ENCODE peak calls at places on chromosomes 6 and 20, in five cellular contexts. H is heart right ventricle, V is NT2/D1, A is ascending aorta, W is thyroid gland. K is an unnamed sample. For H3K9me3, the result is how much of the 10 kb centered on the place peaks cover.

GRCh38 chr6:159979136-159979874 is 10.4 kb downstream of the IGF2R start:
- DNase-seq in H (no peak), V (no peak), A (peak), W (no peak), K (no peak)

GRCh38 chr6:89368107-89368506 is 15.6 kb upstream of the UBE2J1 start:
- DNase-seq in H (peak), V (no peak), A (peak), W (peak), K (no peak)

GRCh38 chr6:14079433-14079832 is 38.1 kb upstream of the CD83 start:
- DNase-seq in H (peak), V (no peak), A (no peak), W (no peak), K (peak)

GRCh38 chr6:37222992-37223391 is 34.6 kb upstream of the TBC1D22B start:
- DNase-seq in H (no peak), V (no peak), A (no peak), W (no peak), K (no peak)

GRCh38 chr6:3809515-3809891 is 39.7 kb upstream of the FAM50B start:
- DNase-seq in H (no peak), V (no peak), A (no peak), W (no peak), K (no peak)

GRCh38 chr6:126804255-126805064 is 314.0 kb upstream of the RSPO3 start:
- DNase-seq in H (peak), V (peak), A (no peak), W (peak), K (no peak)

GRCh38 chr6:7974932-7975763 is 64.6 kb upstream of the TXNDC5 start:
- DNase-seq in H (peak), V (no peak), A (peak), W (peak), K (peak)

GRCh38 chr6:122806290-122806689 is 17.2 kb downstream of the SMPDL3A start:
- DNase-seq in H (no peak), V (no peak), A (no peak), W (no peak), K (no peak)

GRCh38 chr20:5377484-5377883 is 60.7 kb upstream of the PROKR2 start:
- DNase-seq in H (no peak), V (no peak), A (no peak), W (no peak), K (no peak)

GRCh38 chr6:121867095-121867494 is 431.6 kb downstream of the GJA1 start:
- DNase-seq in H (no peak), V (no peak), A (no peak), W (peak), K (no peak)

GRCh38 chr6:38509713-38510112 is 130.0 kb downstream of the BTBD9 start:
- DNase-seq in H (no peak), V (no peak), A (no peak), W (no peak), K (no peak)

GRCh38 chr6:7805088-7805756 is 79.3 kb downstream of the BMP6 start:
- DNase-seq in H (no peak), V (no peak), A (no peak), W (no peak), K (no peak)

GRCh38 chr6:16964553-16965499 is 137.0 kb upstream of the STMND1 start:
- DNase-seq in H (peak), V (peak), A (peak), W (peak), K (peak)

GRCh38 chr6:129583864-129584263 is 126.1 kb downstream of the ARHGAP18 start:
- DNase-seq in H (no peak), V (no peak), A (no peak), W (no peak), K (no peak)

GRCh38 chr6:100452998-100453397 is 11.7 kb downstream of the SIM1 start:
- DNase-seq in H (no peak), V (no peak), A (no peak), W (no peak), K (no peak)

GRCh38 chr6:44339301-44339700 is 3.1 kb upstream of the SPATS1 start:
- DNase-seq in H (no peak), V (no peak), A (no peak), W (no peak), K (no peak)

GRCh38 chr6:30447237-30447636 is 42.1 kb upstream of the HLA-E start:
- DNase-seq in H (no peak), V (peak), A (no peak), W (no peak), K (no peak)

GRCh38 chr6:79277109-79277508 is 42.6 kb upstream of the HMGN3 start:
- DNase-seq in H (no peak), V (no peak), A (no peak), W (no peak), K (no peak)

GRCh38 chr20:61934716-61935530 is 130.8 kb downstream of the TAF4 start:
- DNase-seq in H (no peak), V (no peak), A (peak), W (no peak), K (no peak)

GRCh38 chr6:19866900-19867627 is 29.9 kb downstream of the ID4 start:
- DNase-seq in H (no peak), V (no peak), A (no peak), W (no peak), K (no peak)

GRCh38 chr6:137237413-137238170 is 18.4 kb upstream of the IFNGR1 start:
- DNase-seq in H (no peak), V (peak), A (no peak), W (peak), K (no peak)

GRCh38 chr20:62805711-62806382 is 1.2 kb downstream of the OGFR start:
- DNase-seq in H (no peak), V (no peak), A (peak), W (no peak), K (no peak)

GRCh38 chr6:37477186-37477585 is 22.5 kb downstream of the CCDC167 start:
- DNase-seq in H (no peak), V (no peak), A (no peak), W (no peak), K (no peak)

GRCh38 chr6:35077006-35077712 is 64.0 kb downstream of the TCP11 start:
- DNase-seq in H (no peak), V (no peak), A (no peak), W (no peak), K (peak)

GRCh38 chr6:87705070-87705691 is 3.1 kb upstream of the AKIRIN2 start:
- DNase-seq in H (no peak), V (no peak), A (no peak), W (no peak), K (no peak)

GRCh38 chr6:108156180-108156937 is 9.5 kb upstream of the NR2E1 start:
- DNase-seq in H (no peak), V (no peak), A (peak), W (no peak), K (no peak)

DNA sequence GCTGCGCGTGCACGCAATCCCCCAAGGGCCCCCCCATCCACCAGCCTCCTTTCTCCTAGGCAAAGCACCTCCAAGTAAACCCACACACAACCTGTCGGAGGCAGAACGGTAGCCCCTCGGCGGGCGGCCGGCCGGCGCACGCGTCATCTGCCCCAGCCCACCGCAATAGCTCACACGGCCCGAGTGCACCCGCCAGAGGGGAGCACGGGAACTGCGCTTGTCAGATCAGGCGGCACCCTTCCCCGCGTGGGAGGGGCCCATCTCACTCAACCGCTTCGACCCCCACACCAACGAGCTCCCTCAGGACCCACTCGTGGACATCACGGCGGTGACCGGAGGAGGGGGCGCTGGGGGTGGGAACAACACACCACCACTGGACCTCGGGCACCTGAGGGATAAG is 767.9 kb upstream of the DEFB115 start:
- DNase-seq in H (no peak), V (no peak), A (no peak), W (no peak), K (no peak)
- H3K9me3 ChIP-seq in H (under half), V (under half), A (under half), W (under half), K (under half)

GRCh38 chr6:77986380-77987034 is 333.7 kb downstream of the MEI4 start:
- DNase-seq in H (no peak), V (no peak), A (no peak), W (no peak), K (no peak)
- H3K9me3 ChIP-seq in H (under half), V (under half), A (under half), W (under half), K (under half)

DNA sequence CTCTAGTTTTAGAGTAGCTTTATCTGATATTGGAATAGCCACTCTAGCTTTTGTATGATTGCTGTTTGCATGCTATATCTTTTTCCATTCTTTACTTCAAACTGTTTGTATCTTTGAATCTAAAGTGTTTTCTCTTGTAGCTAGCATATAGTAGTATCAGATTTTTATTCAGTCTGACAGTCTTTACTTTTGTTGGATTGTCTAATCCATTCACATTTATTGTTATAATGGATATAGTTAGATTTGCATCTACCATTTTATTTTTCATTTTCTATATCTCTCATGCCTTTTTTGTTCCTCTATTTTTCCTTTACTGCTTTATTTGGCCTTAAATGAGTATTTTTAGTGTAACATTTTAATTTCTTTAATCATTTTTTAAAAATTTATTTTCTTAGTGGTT is 52.1 kb downstream of the PHACTR3 start:
- DNase-seq in H (no peak), V (no peak), A (no peak), W (no peak), K (no peak)
- H3K9me3 ChIP-seq in H (under half), V (under half), A (under half), W (under half), K (under half)

GRCh38 chr20:39090881-39091280 is 128.7 kb downstream of the DHX35 start:
- DNase-seq in H (no peak), V (no peak), A (no peak), W (no peak), K (no peak)
- H3K9me3 ChIP-seq in H (under half), V (under half), A (under half), W (under half), K (under half)

GRCh38 chr6:75528423-75528822 is 34.8 kb upstream of the FILIP1 start:
- DNase-seq in H (no peak), V (no peak), A (no peak), W (no peak), K (no peak)
- H3K9me3 ChIP-seq in H (under half), V (under half), A (under half), W (under half), K (under half)

GRCh38 chr6:106767271-106767670 is 137.9 kb downstream of the QRSL1 start:
- DNase-seq in H (no peak), V (no peak), A (no peak), W (no peak), K (no peak)
- H3K9me3 ChIP-seq in H (under half), V (under half), A (under half), W (under half), K (under half)

DNA sequence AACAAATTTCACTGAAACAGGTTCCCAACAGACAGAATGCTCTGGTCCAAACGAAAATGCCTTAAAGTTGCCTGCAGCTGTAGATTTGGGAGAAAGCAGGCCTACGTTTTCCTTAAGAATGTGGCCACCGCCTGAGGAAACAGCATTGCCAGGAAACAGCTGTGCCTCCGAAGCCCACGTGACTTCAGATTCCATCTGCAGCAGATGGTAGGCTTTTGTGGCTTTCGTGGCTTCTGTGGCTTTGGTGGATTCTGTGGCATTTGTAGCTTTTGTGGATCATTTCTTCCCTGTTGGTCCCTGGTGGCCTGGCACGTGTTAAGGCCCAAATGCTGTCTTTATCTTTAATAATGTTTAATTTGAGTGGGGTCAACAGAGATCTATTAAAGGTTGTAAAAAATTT is 222.9 kb downstream of the TTLL2 start:
- DNase-seq in H (no peak), V (no peak), A (no peak), W (no peak), K (no peak)
- H3K9me3 ChIP-seq in H (under half), V (under half), A (under half), W (under half), K (under half)

K was measured in breast epithelium.